ENCODE peak calls at places on chromosome X, in six cellular contexts. One of them, this sample, is unnamed.

GRCh38 chrX:103361798-103362197 is 5.5 kb downstream of the TCEAL9 start:
- DNase-seq in stromal cell of bone marrow: no peak
- DNase-seq in IMR-90: no peak
- DNase-seq in neuronal stem cell: no peak
- DNase-seq in endothelial cell of umbilical vein: peak
- DNase-seq in naive thymus-derived CD4-positive, alpha-beta T cell: no peak
- DNase-seq in this sample: peak

GRCh38 chrX:120781416-120781815 is 94.2 kb downstream of the CT47B1 start:
- DNase-seq in naive thymus-derived CD4-positive, alpha-beta T cell: no peak
- DNase-seq in IMR-90: no peak
- DNase-seq in stromal cell of bone marrow: no peak
- DNase-seq in neuronal stem cell: no peak
- DNase-seq in endothelial cell of umbilical vein: peak
- DNase-seq in this sample: peak

GRCh38 chrX:20372533-20372932 is 105.8 kb upstream of the RPS6KA3 start:
- DNase-seq in stromal cell of bone marrow: no peak
- DNase-seq in IMR-90: no peak
- DNase-seq in neuronal stem cell: no peak
- DNase-seq in naive thymus-derived CD4-positive, alpha-beta T cell: no peak
- DNase-seq in endothelial cell of umbilical vein: no peak
- DNase-seq in this sample: peak

GRCh38 chrX:69136546-69137331 is 28.5 kb downstream of the PJA1 start:
- DNase-seq in endothelial cell of umbilical vein: no peak
- DNase-seq in stromal cell of bone marrow: no peak
- DNase-seq in IMR-90: no peak
- DNase-seq in neuronal stem cell: peak
- DNase-seq in naive thymus-derived CD4-positive, alpha-beta T cell: no peak
- DNase-seq in this sample: no peak

GRCh38 chrX:110002300-110003166 is at the start of gene TMEM164:
- DNase-seq in stromal cell of bone marrow: peak
- DNase-seq in endothelial cell of umbilical vein: peak
- DNase-seq in naive thymus-derived CD4-positive, alpha-beta T cell: peak
- DNase-seq in IMR-90: peak
- DNase-seq in neuronal stem cell: peak
- DNase-seq in this sample: peak

GRCh38 chrX:24148118-24148517 is 1.4 kb upstream of the ZFX start:
- DNase-seq in IMR-90: peak
- DNase-seq in endothelial cell of umbilical vein: peak
- DNase-seq in naive thymus-derived CD4-positive, alpha-beta T cell: peak
- DNase-seq in stromal cell of bone marrow: no peak
- DNase-seq in neuronal stem cell: no peak
- DNase-seq in this sample: no peak

GRCh38 chrX:143027262-143027661 is 1.5 kb downstream of the SPANXN4 start:
- DNase-seq in stromal cell of bone marrow: no peak
- DNase-seq in endothelial cell of umbilical vein: no peak
- DNase-seq in naive thymus-derived CD4-positive, alpha-beta T cell: no peak
- DNase-seq in IMR-90: no peak
- DNase-seq in neuronal stem cell: no peak
- DNase-seq in this sample: no peak

GRCh38 chrX:13044441-13044840 is at the start of gene FAM9C:
- DNase-seq in stromal cell of bone marrow: no peak
- DNase-seq in naive thymus-derived CD4-positive, alpha-beta T cell: no peak
- DNase-seq in neuronal stem cell: no peak
- DNase-seq in endothelial cell of umbilical vein: no peak
- DNase-seq in IMR-90: no peak
- DNase-seq in this sample: no peak

GRCh38 chrX:31580726-31581125 is 508.9 kb upstream of the FTHL17 start:
- DNase-seq in IMR-90: peak
- DNase-seq in endothelial cell of umbilical vein: peak
- DNase-seq in neuronal stem cell: no peak
- DNase-seq in stromal cell of bone marrow: no peak
- DNase-seq in naive thymus-derived CD4-positive, alpha-beta T cell: no peak
- DNase-seq in this sample: peak

GRCh38 chrX:16666541-16666940 is 16.6 kb downstream of the S100G start:
- DNase-seq in endothelial cell of umbilical vein: no peak
- DNase-seq in stromal cell of bone marrow: no peak
- DNase-seq in neuronal stem cell: no peak
- DNase-seq in IMR-90: peak
- DNase-seq in naive thymus-derived CD4-positive, alpha-beta T cell: no peak
- DNase-seq in this sample: peak

GRCh38 chrX:105313596-105313995 is 93.1 kb upstream of the TEX13A start:
- DNase-seq in endothelial cell of umbilical vein: peak
- DNase-seq in neuronal stem cell: no peak
- DNase-seq in stromal cell of bone marrow: no peak
- DNase-seq in IMR-90: no peak
- DNase-seq in naive thymus-derived CD4-positive, alpha-beta T cell: no peak
- DNase-seq in this sample: no peak

GRCh38 chrX:53682885-53683555 is 3.5 kb downstream of the HUWE1 start:
- DNase-seq in neuronal stem cell: no peak
- DNase-seq in naive thymus-derived CD4-positive, alpha-beta T cell: peak
- DNase-seq in IMR-90: peak
- DNase-seq in endothelial cell of umbilical vein: peak
- DNase-seq in stromal cell of bone marrow: peak
- DNase-seq in this sample: peak